ENCODE peak calls at places on chromosomes 13 and 19, in six cellular contexts. K is CD4-positive, alpha-beta memory T cell; E is CD8-positive, alpha-beta memory T cell; M is transverse colon; O is body of pancreas; Y is hepatocyte. X is an unnamed sample.
A peak's percentile ranks its signal among the peaks of the same experiment; 100 is the strongest.

GRCh38 chr19:54432144-54432738 is 16.8 kb upstream of the LENG8 start:
- DNase-seq in K (no peak), E (no peak), M (no peak), O (no peak), Y (no peak), X (no peak)

GRCh38 chr13:110923086-110923485 is 8.2 kb upstream of the ANKRD10 start:
- DNase-seq in K (no peak), E (no peak), M (no peak), O (no peak), Y (no peak), X (no peak)

GRCh38 chr13:99501952-99502310 is 659 bp downstream of the TM9SF2 start:
- DNase-seq in K (no peak), E (peak; percentile 51), M (peak; percentile 43), O (peak; percentile 35), Y (peak; percentile 55), X (no peak)

GRCh38 chr13:111924676-111925075 is 142.3 kb upstream of the SOX1 start:
- DNase-seq in K (no peak), E (no peak), M (no peak), O (no peak), Y (no peak), X (no peak)

GRCh38 chr13:113977976-113978375 is 4.1 kb upstream of the C13orf46 start:
- DNase-seq in K (no peak), E (no peak), M (no peak), O (no peak), Y (no peak), X (no peak)

GRCh38 chr19:53606031-53606430 is 25.8 kb upstream of the DPRX start:
- DNase-seq in K (no peak), E (no peak), M (no peak), O (no peak), Y (no peak), X (no peak)

GRCh38 chr13:40992678-40993077 is 26.4 kb downstream of the ELF1 start:
- DNase-seq in K (no peak), E (no peak), M (no peak), O (no peak), Y (no peak), X (no peak)

GRCh38 chr19:16345457-16345856 is 20.8 kb downstream of the KLF2 start:
- DNase-seq in K (no peak), E (no peak), M (no peak), O (no peak), Y (no peak), X (no peak)

GRCh38 chr13:56670563-56670962 is 470.2 kb upstream of the PRR20A start:
- DNase-seq in K (no peak), E (no peak), M (no peak), O (no peak), Y (no peak), X (no peak)

GRCh38 chr19:49781394-49781793 is 14.6 kb downstream of the AP2A1 start:
- DNase-seq in K (no peak), E (no peak), M (no peak), O (no peak), Y (no peak), X (no peak)

GRCh38 chr13:62838891-62839290 is 1423.2 kb upstream of the PCDH20 start:
- DNase-seq in K (no peak), E (no peak), M (no peak), O (no peak), Y (no peak), X (no peak)

GRCh38 chr19:39695759-39696158 is 8.5 kb upstream of the LGALS14 start:
- DNase-seq in K (no peak), E (no peak), M (no peak), O (no peak), Y (no peak), X (no peak)

GRCh38 chr19:38544569-38545315 is 73.0 kb downstream of the MAP4K1 start:
- DNase-seq in K (peak; percentile 61), E (no peak), M (no peak), O (no peak), Y (no peak), X (no peak)

GRCh38 chr13:40187324-40187795 is 479.1 kb downstream of the FOXO1 start:
- DNase-seq in K (peak; percentile 87), E (peak; percentile 88), M (no peak), O (no peak), Y (no peak), X (no peak)

GRCh38 chr19:11507370-11508078 is 1.9 kb upstream of the ZNF653 start:
- DNase-seq in K (no peak), E (no peak), M (no peak), O (no peak), Y (no peak), X (no peak)

GRCh38 chr19:28023064-28023463 is 1189.9 kb downstream of the UQCRFS1 start:
- DNase-seq in K (no peak), E (no peak), M (no peak), O (no peak), Y (peak; percentile 21), X (no peak)

GRCh38 chr19:33806434-33806881 is 9.8 kb downstream of the KCTD15 start:
- DNase-seq in K (peak; percentile 31), E (no peak), M (peak; percentile 62), O (no peak), Y (no peak), X (no peak)

GRCh38 chr19:31538879-31539278 is 189.6 kb upstream of the TSHZ3 start:
- DNase-seq in K (no peak), E (no peak), M (no peak), O (no peak), Y (no peak), X (no peak)

GRCh38 chr19:2476451-2477140 is 669 bp downstream of the GADD45B start:
- DNase-seq in K (peak; percentile 63), E (peak; percentile 78), M (peak; percentile 67), O (peak; percentile 52), Y (peak; percentile 60), X (peak; percentile 52)

GRCh38 chr13:24232474-24232873 is 72.0 kb downstream of the SPATA13 start:
- DNase-seq in K (no peak), E (no peak), M (no peak), O (no peak), Y (no peak), X (no peak)

GRCh38 chr13:113066142-113066455 is 39.5 kb upstream of the F7 start:
- DNase-seq in K (no peak), E (peak; percentile 1), M (no peak), O (no peak), Y (no peak), X (no peak)

GRCh38 chr13:48978942-48979601 is 3.4 kb downstream of the FNDC3A start:
- DNase-seq in K (no peak), E (no peak), M (no peak), O (no peak), Y (no peak), X (no peak)

GRCh38 chr13:62875118-62875640 is 1459.5 kb upstream of the PCDH20 start:
- DNase-seq in K (no peak), E (no peak), M (no peak), O (no peak), Y (no peak), X (no peak)

GRCh38 chr19:12893582-12893981 is 2.6 kb downstream of the GCDH start:
- DNase-seq in K (no peak), E (no peak), M (no peak), O (no peak), Y (no peak), X (no peak)
- H3K36me3 ChIP-seq in K (peaks cover 26% of the 10 kb centered on the region), E (peaks cover 14% of the 10 kb centered on the region), M (no peaks in the 10 kb centered on the region), O (peaks cover 5% of the 10 kb centered on the region), Y (no peaks in the 10 kb centered on the region), X (peaks cover 26% of the 10 kb centered on the region)

GRCh38 chr13:74036373-74036772 is 97.8 kb downstream of the KLF12 start:
- DNase-seq in K (no peak), E (no peak), M (no peak), O (no peak), Y (peak; percentile 40), X (no peak)

GRCh38 chr13:74037762-74038161 is 96.4 kb downstream of the KLF12 start:
- DNase-seq in K (no peak), E (no peak), M (no peak), O (no peak), Y (no peak), X (no peak)

GRCh38 chr13:74027161-74027779 is 106.9 kb downstream of the KLF12 start:
- DNase-seq in K (no peak), E (no peak), M (no peak), O (no peak), Y (no peak), X (no peak)

GRCh38 chr13:74035881-74036280 is 98.3 kb downstream of the KLF12 start:
- DNase-seq in K (no peak), E (no peak), M (no peak), O (no peak), Y (no peak), X (no peak)

GRCh38 chr13:74032325-74032724 is 101.9 kb downstream of the KLF12 start:
- DNase-seq in K (no peak), E (no peak), M (no peak), O (no peak), Y (no peak), X (no peak)
- H3K4me1 ChIP-seq in K (peaks cover 61% of the 10 kb centered on the region), E (peaks cover 39% of the 10 kb centered on the region), M (peaks cover 13% of the 10 kb centered on the region), O (no peaks in the 10 kb centered on the region), Y (peaks cover 1% of the 10 kb centered on the region), X (peaks cover 16% of the 10 kb centered on the region)

DNA sequence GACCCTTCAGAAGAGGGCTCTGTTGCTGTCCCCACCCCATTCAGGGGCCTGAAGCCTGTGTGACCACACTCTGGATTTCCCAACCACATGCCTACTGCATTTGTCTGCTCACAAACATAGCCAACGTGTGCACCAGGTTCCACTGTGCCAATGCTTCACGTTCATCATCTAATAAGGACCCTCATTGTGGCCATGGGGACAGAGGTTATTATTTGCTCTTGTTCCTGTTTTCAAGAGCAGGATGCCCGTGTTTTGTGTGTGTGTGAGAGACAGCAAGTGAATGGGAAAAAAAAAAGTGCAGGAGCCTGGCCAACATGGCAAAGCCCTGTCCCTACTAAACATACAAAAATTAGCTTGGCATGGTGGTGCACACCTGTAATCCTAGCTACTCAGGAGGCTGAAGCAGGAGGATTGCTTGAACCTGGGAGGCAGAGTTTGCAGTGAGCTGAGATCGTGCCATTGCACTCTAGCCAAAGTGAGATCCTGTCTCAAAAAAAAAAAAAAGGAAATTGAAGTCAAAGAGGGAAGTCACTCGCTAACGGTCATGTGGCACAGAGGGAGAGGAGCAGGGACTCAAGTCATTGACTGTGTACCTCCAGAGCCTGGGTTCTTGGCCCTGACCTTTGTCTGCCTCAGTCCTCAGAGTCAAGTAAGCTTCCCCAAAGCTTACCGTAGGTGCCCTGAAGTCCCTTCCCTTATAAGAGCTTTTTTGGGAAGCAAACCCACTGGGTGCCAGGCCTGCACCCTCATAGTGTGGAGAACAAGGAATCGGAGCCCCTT is 6.9 kb downstream of the B3GNT8 start:
- DNase-seq in K (no peak), E (no peak), M (no peak), O (no peak), Y (no peak), X (no peak)
- H3K27ac ChIP-seq in K (no peak overlapping the region), E (no peak overlapping the region), M (peak overlapping the region; percentile 60), O (peak overlapping the region; percentile 38), Y (no peak overlapping the region), X (peak overlapping the region; percentile 50)

DNA sequence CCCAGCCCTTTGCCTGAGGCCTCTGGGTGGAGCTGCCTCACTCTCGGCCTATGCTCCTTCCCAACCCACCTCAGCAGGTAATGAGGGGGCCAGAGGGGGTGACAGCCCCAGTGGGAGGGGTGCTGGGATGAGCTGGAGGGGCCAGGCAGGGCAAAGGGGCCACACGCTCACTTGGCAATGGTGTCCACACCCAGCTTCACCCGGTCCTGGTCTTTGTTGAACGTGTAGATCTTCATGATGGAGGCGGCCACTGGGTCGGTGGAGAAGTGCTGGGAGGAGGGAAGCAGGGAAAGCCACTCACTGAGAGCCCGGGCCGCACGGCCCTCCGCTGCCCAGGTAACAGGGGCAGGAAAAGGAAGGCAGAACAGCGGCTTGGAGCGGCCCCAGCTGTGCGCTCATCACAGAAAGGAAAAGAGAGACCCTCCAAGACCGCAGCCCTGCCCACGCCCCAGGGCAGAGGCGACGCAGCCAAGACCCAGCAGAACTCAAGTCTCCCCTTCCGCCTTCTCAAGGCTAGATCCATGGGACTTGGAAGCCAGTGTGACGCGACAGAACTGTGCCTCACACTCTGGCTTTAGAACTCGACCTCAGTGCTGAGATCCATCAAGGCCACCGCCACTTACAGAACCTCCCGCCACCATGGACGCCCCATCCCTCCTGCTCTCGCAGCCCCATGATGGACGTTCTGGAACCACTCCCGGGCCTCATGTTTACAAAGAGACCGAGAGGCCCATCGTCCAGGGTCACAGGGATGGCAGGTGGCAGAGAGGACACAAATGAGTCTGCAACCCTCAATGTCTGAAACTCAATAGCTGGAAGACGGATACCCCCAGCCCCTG is 9.2 kb downstream of the UBXN6 start:
- DNase-seq in K (no peak), E (no peak), M (no peak), O (peak; percentile 89), Y (no peak), X (no peak)
- H3K36me3 ChIP-seq in K (peaks cover 51% of the 10 kb centered on the region), E (peaks cover 3% of the 10 kb centered on the region), M (no peaks in the 10 kb centered on the region), O (peaks cover 52% of the 10 kb centered on the region), Y (no peaks in the 10 kb centered on the region), X (peaks cover 83% of the 10 kb centered on the region)

X was measured in lung.